ENCODE peak calls at places on chromosomes 3 and 15, in four cellular contexts. S is HT1080, G is NAMALWA, Y is T1000. A is an unnamed sample.

GRCh38 chr15:63981596-63982320 is 64.5 kb downstream of the DAPK2 start:
- DNase-seq in Y (no peak), G (no peak), S (no peak), A (no peak)

GRCh38 chr15:85044251-85044853 is 62.7 kb downstream of the PDE8A start:
- DNase-seq in S (peak), Y (no peak), G (peak), A (no peak)

GRCh38 chr3:190811775-190812480 is 50.6 kb downstream of the GMNC start:
- DNase-seq in Y (peak), G (peak), S (peak), A (no peak)

GRCh38 chr3:129240436-129240835 is 9.0 kb upstream of the COPG1 start:
- DNase-seq in Y (no peak), S (peak), G (no peak), A (peak)

GRCh38 chr15:85642054-85642692 is 152.6 kb downstream of the KLHL25 start:
- DNase-seq in S (no peak), G (no peak), Y (no peak), A (no peak)

GRCh38 chr15:96327155-96327741 is 3.3 kb upstream of the NR2F2 start:
- DNase-seq in S (peak), Y (no peak), G (peak), A (peak)

GRCh38 chr15:70053006-70053702 is 44.6 kb downstream of the TLE3 start:
- DNase-seq in S (no peak), G (no peak), Y (no peak), A (no peak)

GRCh38 chr3:54914180-54914579 is 13.7 kb downstream of the LRTM1 start:
- DNase-seq in Y (no peak), G (no peak), S (no peak), A (no peak)

GRCh38 chr3:73485877-73486311 is 138.8 kb downstream of the PDZRN3 start:
- DNase-seq in Y (no peak), G (no peak), S (no peak), A (no peak)

GRCh38 chr15:42854576-42854975 is 66.0 kb downstream of the TTBK2 start:
- DNase-seq in S (no peak), G (no peak), Y (no peak), A (no peak)

GRCh38 chr3:189222927-189223706 is 51.3 kb downstream of the TPRG1 start:
- DNase-seq in G (no peak), S (no peak), Y (no peak), A (no peak)

GRCh38 chr15:38362355-38362754 is 91.6 kb upstream of the FAM98B start:
- DNase-seq in G (no peak), S (no peak), Y (no peak), A (no peak)

GRCh38 chr3:169841171-169841570 is 28.5 kb upstream of the LRRC34 start:
- DNase-seq in G (peak), S (no peak), Y (no peak), A (no peak)

GRCh38 chr3:44003801-44004200 is 237.9 kb upstream of the TOPAZ1 start:
- DNase-seq in S (no peak), Y (no peak), G (no peak), A (no peak)

GRCh38 chr15:48052871-48053383 is 67.9 kb upstream of the SLC24A5 start:
- DNase-seq in G (no peak), Y (no peak), S (peak), A (no peak)

GRCh38 chr3:33174711-33175409 is 43.8 kb downstream of the SUSD5 start:
- DNase-seq in Y (no peak), S (no peak), G (no peak), A (no peak)

GRCh38 chr15:71962537-71962936 is 152.2 kb downstream of the NR2E3 start:
- DNase-seq in Y (no peak), S (no peak), G (no peak), A (peak)

GRCh38 chr15:77985031-77985930 is 92.2 kb downstream of the TBC1D2B start:
- DNase-seq in Y (no peak), S (no peak), G (no peak), A (no peak)

GRCh38 chr3:12714278-12714677 is 44.8 kb downstream of the TMEM40 start:
- DNase-seq in Y (no peak), S (no peak), G (no peak), A (no peak)

GRCh38 chr15:42623951-42624350 is 48.5 kb downstream of the STARD9 start:
- DNase-seq in S (no peak), G (no peak), Y (no peak), A (no peak)

GRCh38 chr3:159765860-159766294 is 222.8 kb upstream of the IL12A start:
- DNase-seq in G (no peak), S (no peak), Y (no peak), A (no peak)

GRCh38 chr3:99186016-99186415 is 284.5 kb upstream of the DCBLD2 start:
- DNase-seq in Y (no peak), G (no peak), S (no peak), A (no peak)

GRCh38 chr3:96259299-96259698 is 555.1 kb upstream of the EPHA6 start:
- DNase-seq in S (no peak), Y (no peak), G (no peak), A (no peak)

GRCh38 chr15:98439523-98439942 is 208.8 kb upstream of the IGF1R start:
- DNase-seq in Y (no peak), S (no peak), G (no peak), A (no peak)

GRCh38 chr3:13890377-13891016 is 10.6 kb upstream of the WNT7A start:
- DNase-seq in Y (no peak), G (no peak), S (peak), A (no peak)

GRCh38 chr3:58528629-58529028 is 8.4 kb downstream of the ACOX2 start:
- DNase-seq in G (no peak), S (peak), Y (no peak), A (no peak)

GRCh38 chr3:105785790-105786189 is 83.0 kb downstream of the CBLB start:
- DNase-seq in G (no peak), S (no peak), Y (no peak), A (no peak)

GRCh38 chr15:28086175-28086703 is 12.9 kb downstream of the OCA2 start:
- DNase-seq in G (peak), Y (no peak), S (peak), A (no peak)

GRCh38 chr15:57227899-57228298 is 148.4 kb upstream of the CGNL1 start:
- DNase-seq in Y (no peak), G (no peak), S (no peak), A (no peak)

GRCh38 chr3:59522550-59522949 is 472.7 kb upstream of the CFAP20DC start:
- DNase-seq in S (no peak), G (no peak), Y (no peak), A (no peak)

GRCh38 chr15:68583936-68584703 is 5.3 kb downstream of the CORO2B start:
- DNase-seq in S (no peak), Y (no peak), G (no peak), A (no peak)

GRCh38 chr3:52471371-52472238 is 16.2 kb downstream of the NISCH start:
- DNase-seq in Y (peak), G (peak), S (peak), A (no peak)

A was measured in PC-9.